ENCODE peak calls at places on chromosomes 12 and 14, in six cellular contexts. J, U, F, V, G and Z are unnamed samples.
A peak's percentile ranks its signal among the peaks of the same experiment; 100 is the strongest.

GRCh38 chr12:116931665-116932064 is 20.9 kb downstream of the FBXW8 start:
- DNase-seq in J (no peak), U (no peak), F (no peak), V (no peak), G (no peak), Z (no peak)

GRCh38 chr14:72646861-72647528 is 246.9 kb downstream of the DPF3 start:
- DNase-seq in J (peak; percentile 49), U (no peak), F (no peak), V (no peak), G (no peak), Z (no peak)

GRCh38 chr12:29082522-29082921 is 66.6 kb upstream of the FAR2 start:
- DNase-seq in J (no peak), U (no peak), F (no peak), V (no peak), G (no peak), Z (no peak)

GRCh38 chr12:71556881-71557280 is 106.8 kb downstream of the ZFC3H1 start:
- DNase-seq in J (no peak), U (no peak), F (no peak), V (no peak), G (no peak), Z (no peak)

GRCh38 chr14:64244279-64244678 is 49.9 kb downstream of the ESR2 start:
- DNase-seq in J (peak; percentile 31), U (no peak), F (peak; percentile 59), V (no peak), G (no peak), Z (peak; percentile 14)

GRCh38 chr14:74510211-74510931 is 16.8 kb downstream of the ISCA2 start:
- DNase-seq in J (no peak), U (no peak), F (no peak), V (no peak), G (no peak), Z (no peak)

GRCh38 chr14:72715215-72715909 is 178.5 kb downstream of the DPF3 start:
- DNase-seq in J (no peak), U (no peak), F (no peak), V (no peak), G (no peak), Z (no peak)

GRCh38 chr14:104897286-104898194 is 27.1 kb upstream of the PLD4 start:
- DNase-seq in J (no peak), U (no peak), F (no peak), V (no peak), G (no peak), Z (peak; percentile 4)

GRCh38 chr12:98085360-98085759 is 430.0 kb upstream of the TMPO start:
- DNase-seq in J (no peak), U (no peak), F (no peak), V (no peak), G (no peak), Z (no peak)

GRCh38 chr14:102590667-102591099 is 1.8 kb upstream of the RCOR1 start:
- DNase-seq in J (peak; percentile 33), U (no peak), F (peak; percentile 45), V (peak; percentile 69), G (peak; percentile 26), Z (no peak)

GRCh38 chr12:88393017-88393767 is 187.1 kb downstream of the KITLG start:
- DNase-seq in J (peak; percentile 53), U (no peak), F (no peak), V (no peak), G (no peak), Z (no peak)

GRCh38 chr12:47837190-47838171 is 17.8 kb upstream of the HDAC7 start:
- DNase-seq in J (peak; percentile 70), U (peak; percentile 77), F (peak; percentile 79), V (peak; percentile 86), G (peak; percentile 78), Z (peak; percentile 66)

GRCh38 chr12:1691123-1692007 is 495 bp downstream of the ADIPOR2 start:
- DNase-seq in J (peak; percentile 39), U (no peak), F (peak; percentile 46), V (peak; percentile 77), G (peak; percentile 49), Z (peak; percentile 21)

GRCh38 chr14:104542871-104543830 is 36.4 kb upstream of the C14orf180 start:
- DNase-seq in J (no peak), U (peak; percentile 42), F (no peak), V (no peak), G (no peak), Z (no peak)

GRCh38 chr14:63394856-63395255 is 76.1 kb upstream of the GPHB5 start:
- DNase-seq in J (no peak), U (no peak), F (no peak), V (no peak), G (no peak), Z (no peak)

GRCh38 chr12:14691560-14691959 is 4.8 kb downstream of the GUCY2C start:
- DNase-seq in J (no peak), U (no peak), F (peak; percentile 53), V (no peak), G (peak; percentile 49), Z (no peak)

GRCh38 chr12:117044790-117045174 is 54.4 kb downstream of the TESC start:
- DNase-seq in J (no peak), U (no peak), F (no peak), V (no peak), G (no peak), Z (no peak)

GRCh38 chr12:65875635-65876034 is 51.4 kb downstream of the HMGA2 start:
- DNase-seq in J (no peak), U (no peak), F (no peak), V (no peak), G (no peak), Z (no peak)

GRCh38 chr12:69881771-69882170 is 56.7 kb downstream of the MYRFL start:
- DNase-seq in J (no peak), U (no peak), F (no peak), V (no peak), G (no peak), Z (no peak)

GRCh38 chr12:57803317-57803893 is 15.1 kb downstream of the AVIL start:
- DNase-seq in J (peak; percentile 60), U (no peak), F (peak; percentile 62), V (peak; percentile 76), G (peak; percentile 32), Z (no peak)

GRCh38 chr12:53123578-53124351 is 20.5 kb downstream of the SOAT2 start:
- DNase-seq in J (no peak), U (no peak), F (no peak), V (peak; percentile 28), G (no peak), Z (no peak)

DNA sequence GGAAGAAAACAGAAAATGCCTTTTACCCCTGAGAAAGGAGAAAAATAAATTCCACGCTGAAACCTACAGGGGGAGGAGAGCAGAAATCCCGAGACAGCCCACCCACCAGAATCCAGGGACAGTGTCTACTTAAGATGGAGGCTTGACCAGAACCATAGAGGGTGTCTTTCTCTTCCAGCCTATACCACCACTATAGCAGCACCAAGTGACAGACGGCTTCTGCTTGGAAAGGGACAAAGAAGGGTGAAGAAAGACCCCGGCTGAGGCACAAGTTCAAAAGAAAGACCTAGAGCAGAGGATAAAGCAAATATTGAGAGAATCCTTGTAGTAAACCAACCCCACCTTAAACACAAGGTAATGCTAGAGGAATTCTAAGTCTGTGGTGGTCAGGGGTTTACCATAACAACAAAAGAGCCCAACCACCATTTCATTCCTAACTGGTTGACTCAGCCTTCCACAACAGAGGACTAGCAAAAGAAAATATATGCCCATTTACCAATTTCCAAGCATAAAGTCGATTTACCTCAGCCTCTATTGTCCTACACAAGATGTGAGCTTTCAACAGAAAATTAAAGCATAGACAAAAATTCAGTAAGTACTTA is 105.3 kb upstream of the FOXG1 start:
- DNase-seq in J (no peak), U (no peak), F (no peak), V (peak; percentile 53), G (no peak), Z (no peak)
- H3K4me3 ChIP-seq in J (no peak overlapping the region), U (no peak overlapping the region), F (no peak overlapping the region), V (peak overlapping the region; percentile 38), G (no peak overlapping the region), Z (no peak overlapping the region)

GRCh38 chr14:55051426-55052258 is at the start of gene MAPK1IP1L:
- DNase-seq in J (peak; percentile 95), U (peak; percentile 94), F (peak; percentile 92), V (peak; percentile 99), G (peak; percentile 93), Z (peak; percentile 84)
- TF ChIP-seq POLR2A in J (peak; percentile 98), U (peak; percentile 96), F (peak; percentile 99), V (peak; percentile 95), G (peak; percentile 99), Z (peak; percentile 96)

DNA sequence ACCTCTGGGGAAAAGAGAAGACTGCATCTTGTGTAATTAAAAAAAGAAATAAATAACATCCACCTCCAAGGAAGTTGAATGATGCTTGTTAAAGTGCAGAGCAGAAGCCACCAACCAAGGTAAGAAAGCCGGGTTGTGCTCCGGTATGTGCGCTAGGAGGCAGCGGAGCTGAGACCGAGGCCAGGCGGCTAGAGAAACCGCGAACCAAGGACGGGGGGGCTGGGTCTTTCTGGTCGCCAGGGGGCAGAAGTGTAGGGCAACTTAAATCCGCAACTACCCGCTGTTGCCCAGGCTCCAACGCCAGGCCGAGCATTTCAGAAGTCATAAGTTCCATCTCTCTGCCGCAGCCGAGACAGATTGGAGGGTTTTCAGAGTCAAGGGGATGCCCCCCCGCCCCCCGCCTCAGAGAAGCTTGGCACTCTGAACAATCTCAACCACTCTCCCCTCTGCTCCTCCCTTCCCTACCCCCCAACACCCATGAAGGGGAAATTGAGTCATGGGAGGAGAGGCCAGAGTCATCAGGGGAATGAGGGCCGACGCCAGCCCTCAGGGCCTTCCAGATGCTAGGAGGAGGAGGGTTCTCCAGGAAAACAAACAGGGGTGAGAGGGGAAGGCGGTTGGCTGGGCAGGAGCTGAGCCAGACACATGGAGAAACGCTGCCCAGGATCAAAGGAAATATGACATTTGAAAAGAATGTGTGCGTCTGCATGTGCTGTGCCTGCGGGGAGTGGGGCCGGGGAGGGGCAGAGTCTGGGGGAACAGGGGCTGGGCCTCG is 2.2 kb upstream of the NFATC4 start:
- DNase-seq in J (peak; percentile 97), U (peak; percentile 90), F (peak; percentile 91), V (peak; percentile 87), G (peak; percentile 92), Z (peak; percentile 90)
- TF ChIP-seq POLR2AphosphoS5 in J (peak; percentile 43), U (no peak), F (peak; percentile 71), V (no peak), G (peak; percentile 34), Z (peak; percentile 73)

GRCh38 chr12:120234643-120235368 is 30.7 kb downstream of the PXN start:
- DNase-seq in J (peak; percentile 79), U (peak; percentile 91), F (peak; percentile 73), V (no peak), G (peak; percentile 77), Z (peak; percentile 67)
- H3K4me3 ChIP-seq in J (no peak overlapping the region), U (no peak overlapping the region), F (peak overlapping the region; percentile 11), V (no peak overlapping the region), G (no peak overlapping the region), Z (no peak overlapping the region)

DNA sequence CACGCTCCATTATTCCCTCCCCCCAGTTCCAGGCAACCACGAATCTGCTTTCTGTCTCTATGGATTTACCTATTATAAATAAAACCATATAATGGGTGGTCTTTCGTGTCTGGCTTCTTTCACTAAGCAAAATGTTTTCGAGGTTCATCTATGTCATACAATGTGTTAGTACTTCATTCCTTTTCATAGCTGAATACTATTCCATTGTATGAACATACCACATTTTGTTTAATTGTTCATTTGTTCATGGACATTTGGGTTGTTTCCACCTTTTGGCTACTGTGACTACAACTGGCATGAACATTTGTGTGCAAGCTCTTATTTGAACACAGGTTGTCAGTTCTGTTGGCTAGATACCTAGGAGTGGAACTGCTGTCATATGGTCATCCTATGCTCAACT is 12.9 kb upstream of the PAPOLA start:
- DNase-seq in J (no peak), U (no peak), F (no peak), V (no peak), G (no peak), Z (no peak)
- TF ChIP-seq POLR2A in J (no peak), U (no peak), F (no peak), V (no peak), G (no peak), Z (no peak)

GRCh38 chr12:124928095-124928911 is 13.9 kb upstream of the UBC start:
- DNase-seq in J (peak; percentile 94), U (peak; percentile 81), F (peak; percentile 81), V (no peak), G (peak; percentile 89), Z (peak; percentile 23)
- TF ChIP-seq POLR2AphosphoS5 in J (peak; percentile 92), U (peak; percentile 78), F (peak; percentile 94), V (no peak), G (peak; percentile 90), Z (peak; percentile 48)